ENCODE peak calls at places on chromosomes 16 and 17, in seven cellular contexts. T is fibroblast of lung, S is foreskin keratinocyte, M is astrocyte, K is vagina, E is WTC11, H is thyroid gland. A is an unnamed sample.

GRCh38 chr17:44608732-44609435 is 47.4 kb upstream of the MEIOC start:
- DNase-seq in S (no peak), E (no peak), H (no peak), M (no peak), T (no peak), K (no peak), A (peak; percentile 56)

GRCh38 chr16:50297301-50298074 is 31.1 kb downstream of the ADCY7 start:
- DNase-seq in K (no peak), T (no peak), S (no peak), M (no peak), H (peak; percentile 4), E (no peak), A (peak; percentile 22)

GRCh38 chr17:4498461-4499397 is at the start of gene SPNS2:
- DNase-seq in E (peak; percentile 77), K (no peak), T (peak; percentile 12), H (peak; percentile 66), S (no peak), M (no peak), A (peak; percentile 81)

GRCh38 chr16:87233928-87234327 is 83.3 kb downstream of the C16orf95 start:
- DNase-seq in T (peak; percentile 51), S (no peak), M (peak; percentile 33), K (no peak), H (no peak), E (peak; percentile 34), A (peak; percentile 46)

GRCh38 chr17:17376362-17376761 is 73.2 kb downstream of the NT5M start:
- DNase-seq in M (no peak), S (no peak), T (peak; percentile 52), H (peak; percentile 54), E (no peak), K (no peak), A (no peak)

GRCh38 chr16:79801550-79802090 is 201.1 kb upstream of the MAF start:
- DNase-seq in M (peak; percentile 28), E (no peak), H (no peak), T (no peak), K (no peak), S (peak; percentile 52), A (no peak)

GRCh38 chr17:28371245-28372202 is at the start of gene SARM1:
- DNase-seq in E (peak; percentile 99), S (no peak), K (no peak), T (peak; percentile 89), M (peak; percentile 81), H (peak; percentile 79), A (peak; percentile 99)

GRCh38 chr17:31582151-31582907 is 190.9 kb downstream of the RAB11FIP4 start:
- DNase-seq in S (no peak), H (peak; percentile 59), T (no peak), M (no peak), K (no peak), E (no peak), A (peak; percentile 28)

GRCh38 chr16:89120281-89120680 is 26.6 kb downstream of the ACSF3 start:
- DNase-seq in K (no peak), H (no peak), T (no peak), S (no peak), M (no peak), E (no peak), A (no peak)

GRCh38 chr16:73071131-73071940 is 23.4 kb upstream of the ZFHX3 start:
- DNase-seq in H (peak; percentile 74), T (peak; percentile 49), E (peak; percentile 71), K (no peak), M (peak; percentile 56), S (no peak), A (peak; percentile 89)

GRCh38 chr17:17841620-17842025 is 4.8 kb upstream of the SREBF1 start:
- DNase-seq in S (peak; percentile 48), E (no peak), K (no peak), M (no peak), T (no peak), H (peak; percentile 98), A (peak; percentile 49)

GRCh38 chr17:8068736-8069586 is 18.6 kb downstream of the ALOX12B start:
- DNase-seq in K (no peak), H (no peak), M (no peak), T (no peak), S (no peak), E (no peak), A (no peak)

GRCh38 chr17:15456972-15457722 is 10.3 kb downstream of the CDRT4 start:
- DNase-seq in M (peak; percentile 83), T (peak; percentile 91), H (peak; percentile 89), S (no peak), K (no peak), E (no peak), A (no peak)

GRCh38 chr16:1019234-1019933 is 37.8 kb downstream of the SOX8 start:
- DNase-seq in K (no peak), S (no peak), T (no peak), H (peak; percentile 38), M (no peak), E (no peak), A (no peak)

GRCh38 chr16:28604186-28604565 is 5.7 kb downstream of the SULT1A1 start:
- DNase-seq in K (no peak), T (no peak), E (no peak), H (no peak), M (no peak), S (no peak), A (no peak)

GRCh38 chr17:61399131-61400057 is at the start of gene TBX2:
- DNase-seq in E (peak; percentile 64), K (no peak), H (peak; percentile 61), T (peak; percentile 99), S (no peak), M (peak; percentile 87), A (peak; percentile 92)

GRCh38 chr17:59277031-59277430 is 54.4 kb upstream of the YPEL2 start:
- DNase-seq in K (no peak), T (no peak), S (no peak), E (no peak), M (no peak), H (no peak), A (no peak)

GRCh38 chr17:21242026-21242700 is 11.0 kb downstream of the NATD1 start:
- DNase-seq in M (no peak), T (no peak), H (peak; percentile 26), K (no peak), E (no peak), S (no peak), A (no peak)

GRCh38 chr17:21242780-21243515 is 10.3 kb downstream of the NATD1 start:
- DNase-seq in E (no peak), T (no peak), H (peak; percentile 89), K (no peak), S (no peak), M (no peak), A (no peak)

GRCh38 chr17:21241564-21241963 is 11.6 kb downstream of the NATD1 start:
- DNase-seq in T (no peak), H (no peak), M (no peak), S (no peak), E (no peak), K (no peak), A (no peak)

GRCh38 chr17:21240375-21241055 is 12.7 kb downstream of the NATD1 start:
- DNase-seq in H (no peak), M (no peak), E (peak; percentile 36), T (no peak), K (no peak), S (no peak), A (no peak)

DNA sequence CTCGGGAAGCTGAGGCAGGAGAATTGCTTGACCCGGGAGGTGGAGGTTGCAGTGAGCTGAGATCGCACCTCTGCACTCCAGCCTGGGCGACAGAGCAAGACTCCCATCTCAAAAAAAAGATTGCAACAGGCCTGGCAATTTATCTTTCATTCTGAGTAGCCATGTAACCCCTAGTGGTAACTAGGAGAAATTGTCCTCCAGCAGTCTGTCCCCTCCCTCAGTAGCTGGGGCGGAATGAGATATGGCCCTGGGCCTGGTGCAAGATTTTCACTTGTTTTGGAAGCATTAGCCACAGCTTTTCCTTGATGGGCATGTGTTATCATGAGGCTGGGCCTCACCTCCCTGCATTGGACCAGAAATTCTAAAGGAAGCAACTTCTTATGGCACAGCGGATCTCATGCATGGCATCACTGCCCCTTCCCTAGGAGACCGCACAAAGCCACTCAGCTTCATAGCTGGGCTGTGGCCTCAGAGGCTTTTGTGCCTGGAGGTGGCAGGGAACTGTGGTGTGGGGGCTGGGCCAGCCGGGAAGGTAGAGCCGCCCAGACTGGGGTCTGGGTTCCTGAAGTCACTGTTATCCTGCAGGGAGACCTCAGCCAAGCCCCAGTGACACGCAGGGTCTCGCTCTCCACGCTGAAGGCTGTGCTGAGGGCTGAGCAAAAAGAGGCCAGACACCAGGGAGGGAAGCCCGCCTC is 13.4 kb downstream of the NATD1 start:
- DNase-seq in T (peak; percentile 31), S (no peak), E (peak; percentile 31), K (no peak), H (no peak), M (peak; percentile 16), A (peak; percentile 76)
- TF ChIP-seq CTCF in T (peak; percentile 50), S (peak; percentile 57), E (peak; percentile 36), K (no peak), H (peak; percentile 38), M (peak; percentile 35), A (peak; percentile 69)

GRCh38 chr16:67654069-67654911 is 5.8 kb downstream of the ACD start:
- DNase-seq in H (no peak), E (no peak), M (no peak), K (no peak), S (no peak), T (no peak), A (no peak)

GRCh38 chr16:67655363-67655762 is 4.7 kb downstream of the ACD start:
- DNase-seq in E (no peak), T (no peak), M (no peak), K (no peak), H (no peak), S (no peak), A (no peak)

GRCh38 chr16:67651847-67652246 is 6.9 kb downstream of the CARMIL2 start:
- DNase-seq in M (no peak), H (no peak), S (no peak), E (no peak), K (no peak), T (no peak), A (no peak)

GRCh38 chr16:67652578-67653130 is 7.4 kb downstream of the ACD start:
- DNase-seq in K (no peak), E (peak; percentile 63), S (no peak), M (no peak), H (no peak), T (no peak), A (peak; percentile 69)

GRCh38 chr16:67653131-67654068 is 6.7 kb downstream of the ACD start:
- DNase-seq in M (no peak), T (no peak), K (no peak), H (no peak), S (no peak), E (no peak), A (no peak)
- TF ChIP-seq CTCF in M (no peak), T (no peak), K (no peak), H (no peak), S (peak; percentile 25), E (no peak), A (peak; percentile 62)

GRCh38 chr17:47733047-47733413 is at the start of gene TBX21:
- DNase-seq in S (no peak), M (no peak), H (peak; percentile 58), E (peak; percentile 79), K (no peak), T (no peak), A (peak; percentile 89)
- TF ChIP-seq CTCF in S (peak; percentile 35), M (no peak), H (no peak), E (no peak), K (no peak), T (peak; percentile 20), A (peak; percentile 51)

DNA sequence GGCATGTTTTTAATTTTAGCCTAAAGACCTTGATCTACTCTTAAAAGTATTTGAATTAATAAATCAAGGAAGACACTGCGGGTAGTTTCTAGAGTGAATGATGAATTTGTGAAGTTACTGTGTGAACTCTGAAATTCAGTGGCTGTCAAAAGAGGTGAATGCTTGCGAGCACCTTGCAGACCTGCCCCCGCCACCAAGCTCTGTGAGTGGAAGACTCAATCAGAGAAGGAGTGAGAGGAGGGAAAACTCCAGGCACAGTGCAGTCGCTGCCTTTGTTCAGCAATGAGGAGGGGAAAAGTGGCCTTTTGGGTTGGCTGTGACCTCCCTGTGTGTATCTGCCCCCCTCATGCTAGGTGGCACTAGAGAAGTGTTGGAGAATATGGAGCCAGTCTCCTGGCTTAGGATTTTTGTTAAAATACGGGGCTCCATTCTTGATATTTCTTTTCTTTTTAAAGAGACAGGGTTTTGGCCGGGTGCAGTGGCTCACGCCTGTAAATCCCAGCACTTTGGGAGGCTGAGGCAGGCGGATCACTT is 53.0 kb downstream of the LDHD start:
- DNase-seq in M (no peak), S (no peak), K (no peak), T (no peak), H (no peak), E (no peak), A (no peak)
- TF ChIP-seq CTCF in M (no peak), S (no peak), K (no peak), T (no peak), H (no peak), E (no peak), A (no peak)